ENCODE peak calls at places on chromosomes 12 and 14, in six cellular contexts. One of them, this sample, is unnamed.

GRCh38 chr14:28102814-28103213 is 663.8 kb upstream of the FOXG1 start:
- DNase-seq in GM06990: no peak
- DNase-seq in adrenal gland: no peak
- DNase-seq in neural progenitor cell: no peak
- DNase-seq in BE2C: peak; percentile 11
- DNase-seq in kidney epithelial cell: peak; percentile 18
- DNase-seq in this sample: no peak

GRCh38 chr12:12510141-12510540 is 52.5 kb downstream of the DUSP16 start:
- DNase-seq in GM06990: no peak
- DNase-seq in adrenal gland: no peak
- DNase-seq in neural progenitor cell: no peak
- DNase-seq in BE2C: no peak
- DNase-seq in kidney epithelial cell: peak; percentile 38
- DNase-seq in this sample: no peak

GRCh38 chr12:94183702-94184379 is 35.5 kb downstream of the PLXNC1 start:
- DNase-seq in GM06990: no peak
- DNase-seq in adrenal gland: no peak
- DNase-seq in neural progenitor cell: peak; percentile 37
- DNase-seq in BE2C: no peak
- DNase-seq in kidney epithelial cell: no peak
- DNase-seq in this sample: no peak

GRCh38 chr12:116076399-116076798 is 201.1 kb downstream of the MED13L start:
- DNase-seq in GM06990: no peak
- DNase-seq in adrenal gland: no peak
- DNase-seq in neural progenitor cell: no peak
- DNase-seq in BE2C: no peak
- DNase-seq in kidney epithelial cell: no peak
- DNase-seq in this sample: no peak

GRCh38 chr14:83164591-83164990 is 1630.9 kb upstream of the SEL1L start:
- DNase-seq in GM06990: no peak
- DNase-seq in adrenal gland: no peak
- DNase-seq in neural progenitor cell: no peak
- DNase-seq in BE2C: no peak
- DNase-seq in kidney epithelial cell: no peak
- DNase-seq in this sample: no peak

GRCh38 chr12:76252031-76252430 is 96.2 kb downstream of the BBS10 start:
- DNase-seq in GM06990: no peak
- DNase-seq in adrenal gland: no peak
- DNase-seq in neural progenitor cell: no peak
- DNase-seq in BE2C: no peak
- DNase-seq in kidney epithelial cell: no peak
- DNase-seq in this sample: no peak

GRCh38 chr12:124562796-124563181 is 4.6 kb downstream of the NCOR2 start:
- DNase-seq in GM06990: no peak
- DNase-seq in adrenal gland: no peak
- DNase-seq in neural progenitor cell: no peak
- DNase-seq in BE2C: no peak
- DNase-seq in kidney epithelial cell: no peak
- DNase-seq in this sample: no peak

GRCh38 chr12:130161261-130162231 is 718 bp upstream of the FZD10 start:
- DNase-seq in GM06990: no peak
- DNase-seq in adrenal gland: peak; percentile 14
- DNase-seq in neural progenitor cell: peak; percentile 88
- DNase-seq in BE2C: no peak
- DNase-seq in kidney epithelial cell: no peak
- DNase-seq in this sample: peak; percentile 41

GRCh38 chr12:32987526-32987925 is 90.9 kb upstream of the PKP2 start:
- DNase-seq in GM06990: no peak
- DNase-seq in adrenal gland: no peak
- DNase-seq in neural progenitor cell: no peak
- DNase-seq in BE2C: no peak
- DNase-seq in kidney epithelial cell: no peak
- DNase-seq in this sample: no peak

GRCh38 chr12:43396671-43397070 is 155.3 kb downstream of the ADAMTS20 start:
- DNase-seq in GM06990: no peak
- DNase-seq in adrenal gland: no peak
- DNase-seq in neural progenitor cell: no peak
- DNase-seq in BE2C: no peak
- DNase-seq in kidney epithelial cell: no peak
- DNase-seq in this sample: no peak

GRCh38 chr14:67820428-67820881 is 876 bp downstream of the RAD51B start:
- DNase-seq in GM06990: no peak
- DNase-seq in adrenal gland: peak; percentile 23
- DNase-seq in neural progenitor cell: peak; percentile 2
- DNase-seq in BE2C: no peak
- DNase-seq in kidney epithelial cell: no peak
- DNase-seq in this sample: no peak

GRCh38 chr14:51518280-51518679 is 133.4 kb upstream of the FRMD6 start:
- DNase-seq in GM06990: no peak
- DNase-seq in adrenal gland: no peak
- DNase-seq in neural progenitor cell: no peak
- DNase-seq in BE2C: no peak
- DNase-seq in kidney epithelial cell: no peak
- DNase-seq in this sample: no peak

GRCh38 chr12:109377139-109377685 is 29.5 kb downstream of the MYO1H start:
- DNase-seq in GM06990: no peak
- DNase-seq in adrenal gland: no peak
- DNase-seq in neural progenitor cell: peak; percentile 28
- DNase-seq in BE2C: no peak
- DNase-seq in kidney epithelial cell: no peak
- DNase-seq in this sample: no peak

GRCh38 chr12:126093911-126094310 is 1028.7 kb downstream of the AACS start:
- DNase-seq in GM06990: no peak
- DNase-seq in adrenal gland: no peak
- DNase-seq in neural progenitor cell: peak; percentile 67
- DNase-seq in BE2C: peak; percentile 14
- DNase-seq in kidney epithelial cell: no peak
- DNase-seq in this sample: peak; percentile 24

GRCh38 chr14:34063042-34063441 is 112.2 kb upstream of the EGLN3 start:
- DNase-seq in GM06990: no peak
- DNase-seq in adrenal gland: no peak
- DNase-seq in neural progenitor cell: no peak
- DNase-seq in BE2C: no peak
- DNase-seq in kidney epithelial cell: no peak
- DNase-seq in this sample: no peak

GRCh38 chr14:41718477-41719166 is 111.9 kb downstream of the LRFN5 start:
- DNase-seq in GM06990: no peak
- DNase-seq in adrenal gland: no peak
- DNase-seq in neural progenitor cell: no peak
- DNase-seq in BE2C: no peak
- DNase-seq in kidney epithelial cell: no peak
- DNase-seq in this sample: no peak

GRCh38 chr12:130375888-130376287 is 38.2 kb downstream of the PIWIL1 start:
- DNase-seq in GM06990: no peak
- DNase-seq in adrenal gland: no peak
- DNase-seq in neural progenitor cell: no peak
- DNase-seq in BE2C: no peak
- DNase-seq in kidney epithelial cell: no peak
- DNase-seq in this sample: no peak

GRCh38 chr14:21734457-21735074 is 60.9 kb upstream of the OR4E1 start:
- DNase-seq in GM06990: no peak
- DNase-seq in adrenal gland: peak; percentile 1
- DNase-seq in neural progenitor cell: peak; percentile 78
- DNase-seq in BE2C: peak; percentile 20
- DNase-seq in kidney epithelial cell: peak; percentile 2
- DNase-seq in this sample: no peak

GRCh38 chr12:25552681-25553080 is 402 bp downstream of the LMNTD1 start:
- DNase-seq in GM06990: no peak
- DNase-seq in adrenal gland: no peak
- DNase-seq in neural progenitor cell: no peak
- DNase-seq in BE2C: no peak
- DNase-seq in kidney epithelial cell: no peak
- DNase-seq in this sample: no peak

GRCh38 chr14:31934767-31935266 is 142.3 kb upstream of the ARHGAP5 start:
- DNase-seq in GM06990: no peak
- DNase-seq in adrenal gland: peak; percentile 54
- DNase-seq in neural progenitor cell: peak; percentile 69
- DNase-seq in BE2C: peak; percentile 63
- DNase-seq in kidney epithelial cell: peak; percentile 39
- DNase-seq in this sample: peak; percentile 55

GRCh38 chr12:3490848-3491382 is at the start of gene PRMT8:
- DNase-seq in GM06990: no peak
- DNase-seq in adrenal gland: no peak
- DNase-seq in neural progenitor cell: peak; percentile 86
- DNase-seq in BE2C: no peak
- DNase-seq in kidney epithelial cell: no peak
- DNase-seq in this sample: peak; percentile 78

GRCh38 chr12:92027243-92027642 is 118.4 kb downstream of the BTG1 start:
- DNase-seq in GM06990: no peak
- DNase-seq in adrenal gland: no peak
- DNase-seq in neural progenitor cell: no peak
- DNase-seq in BE2C: no peak
- DNase-seq in kidney epithelial cell: no peak
- DNase-seq in this sample: no peak

GRCh38 chr14:105475269-105475915 is 771 bp downstream of the CRIP2 start:
- DNase-seq in GM06990: no peak
- DNase-seq in adrenal gland: peak; percentile 48
- DNase-seq in neural progenitor cell: peak; percentile 43
- DNase-seq in BE2C: peak; percentile 62
- DNase-seq in kidney epithelial cell: no peak
- DNase-seq in this sample: no peak

GRCh38 chr14:78798757-78799156 is 628.6 kb downstream of the NRXN3 start:
- DNase-seq in GM06990: no peak
- DNase-seq in adrenal gland: no peak
- DNase-seq in neural progenitor cell: no peak
- DNase-seq in BE2C: no peak
- DNase-seq in kidney epithelial cell: no peak
- DNase-seq in this sample: no peak

GRCh38 chr14:30330452-30330851 is 228.5 kb upstream of the G2E3 start:
- DNase-seq in GM06990: no peak
- DNase-seq in adrenal gland: no peak
- DNase-seq in neural progenitor cell: no peak
- DNase-seq in BE2C: no peak
- DNase-seq in kidney epithelial cell: no peak
- DNase-seq in this sample: no peak

GRCh38 chr12:57895337-57896138 is 45.8 kb upstream of the ATP23 start:
- DNase-seq in GM06990: no peak
- DNase-seq in adrenal gland: no peak
- DNase-seq in neural progenitor cell: no peak
- DNase-seq in BE2C: no peak
- DNase-seq in kidney epithelial cell: no peak
- DNase-seq in this sample: peak; percentile 52

GRCh38 chr14:50233335-50234250 is 2.2 kb upstream of the SOS2 start:
- DNase-seq in GM06990: peak; percentile 7
- DNase-seq in adrenal gland: no peak
- DNase-seq in neural progenitor cell: no peak
- DNase-seq in BE2C: no peak
- DNase-seq in kidney epithelial cell: no peak
- DNase-seq in this sample: no peak

GRCh38 chr12:49550853-49551252 is 12.0 kb downstream of the KCNH3 start:
- DNase-seq in GM06990: no peak
- DNase-seq in adrenal gland: no peak
- DNase-seq in neural progenitor cell: no peak
- DNase-seq in BE2C: no peak
- DNase-seq in kidney epithelial cell: no peak
- DNase-seq in this sample: no peak
- TF ChIP-seq CTCF in GM06990: no peak
- TF ChIP-seq CTCF in adrenal gland: no peak
- TF ChIP-seq CTCF in neural progenitor cell: no peak
- TF ChIP-seq CTCF in BE2C: no peak
- TF ChIP-seq CTCF in kidney epithelial cell: no peak
- TF ChIP-seq CTCF in this sample: no peak

DNA sequence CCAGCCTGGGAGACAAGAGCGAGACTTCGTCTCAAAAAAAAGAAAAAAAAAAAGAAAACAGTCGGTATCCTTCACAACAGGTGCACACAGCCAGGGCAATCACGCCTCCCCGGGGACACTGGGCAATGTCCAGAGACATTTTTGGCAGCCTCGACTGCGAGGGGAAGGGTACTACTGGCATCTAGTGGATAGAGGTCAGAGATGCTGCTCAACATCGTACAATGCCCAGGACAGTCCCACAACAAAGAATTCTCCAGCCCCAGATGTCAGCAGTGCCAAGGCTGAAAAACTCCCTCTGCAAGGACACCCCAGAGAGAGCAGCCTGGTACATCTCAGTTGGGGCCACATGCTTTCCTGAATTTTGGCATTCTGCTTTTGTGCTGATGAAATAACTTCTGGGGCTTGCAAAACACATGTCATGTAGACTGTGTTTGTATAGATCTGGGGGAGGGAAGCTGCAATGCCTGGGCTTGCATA is 21.5 kb downstream of the ALDH2 start:
- DNase-seq in GM06990: no peak
- DNase-seq in adrenal gland: peak; percentile 89
- DNase-seq in neural progenitor cell: peak; percentile 48
- DNase-seq in BE2C: peak; percentile 68
- DNase-seq in kidney epithelial cell: no peak
- DNase-seq in this sample: peak; percentile 32
- TF ChIP-seq CTCF in GM06990: peak; percentile 71
- TF ChIP-seq CTCF in adrenal gland: peak; percentile 75
- TF ChIP-seq CTCF in neural progenitor cell: peak; percentile 46
- TF ChIP-seq CTCF in BE2C: peak; percentile 68
- TF ChIP-seq CTCF in kidney epithelial cell: peak; percentile 32
- TF ChIP-seq CTCF in this sample: no peak

DNA sequence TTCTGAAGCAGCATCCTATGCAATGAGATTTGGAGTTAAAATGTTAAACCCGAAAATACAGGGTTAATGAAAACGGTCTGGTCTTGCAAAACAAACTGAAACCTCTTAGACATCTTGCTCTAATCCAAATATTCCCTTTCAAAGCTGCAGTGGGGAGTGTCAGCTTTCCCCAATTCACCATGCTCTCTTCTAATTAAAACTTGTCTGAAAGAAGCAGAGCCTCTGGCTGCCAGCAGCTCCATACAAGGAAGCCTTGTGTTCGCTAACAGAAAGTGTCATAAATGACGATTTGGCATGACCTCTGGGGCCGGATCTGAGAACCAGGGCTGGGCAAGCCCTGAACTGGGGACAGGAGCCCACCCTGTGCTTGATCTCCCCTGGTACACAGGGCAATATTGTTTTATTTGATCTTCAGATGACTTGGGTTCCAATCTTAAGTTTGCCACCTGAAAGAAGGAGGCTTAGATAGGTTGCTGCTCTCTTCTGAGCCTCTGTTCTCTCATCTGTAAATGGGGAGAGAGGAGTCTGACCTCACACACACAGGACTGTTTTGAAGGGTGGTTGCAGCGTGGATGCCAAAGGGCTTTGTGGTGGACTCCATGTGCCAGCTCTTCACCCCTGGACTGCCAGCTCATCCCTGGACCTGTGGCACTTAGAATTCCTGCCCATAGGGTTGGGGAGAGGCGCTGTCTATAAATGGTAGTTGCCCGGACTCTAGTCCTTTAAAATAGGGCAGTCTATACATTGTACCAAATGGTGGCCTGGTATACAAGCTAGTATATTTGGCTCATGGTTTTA is 7.8 kb downstream of the KMT5A start:
- DNase-seq in GM06990: no peak
- DNase-seq in adrenal gland: no peak
- DNase-seq in neural progenitor cell: no peak
- DNase-seq in BE2C: no peak
- DNase-seq in kidney epithelial cell: no peak
- DNase-seq in this sample: no peak
- TF ChIP-seq CTCF in GM06990: no peak
- TF ChIP-seq CTCF in adrenal gland: no peak
- TF ChIP-seq CTCF in neural progenitor cell: no peak
- TF ChIP-seq CTCF in BE2C: no peak
- TF ChIP-seq CTCF in kidney epithelial cell: no peak
- TF ChIP-seq CTCF in this sample: no peak

GRCh38 chr12:29838768-29839167 is 55.0 kb upstream of the TMTC1 start:
- DNase-seq in GM06990: no peak
- DNase-seq in adrenal gland: no peak
- DNase-seq in neural progenitor cell: no peak
- DNase-seq in BE2C: no peak
- DNase-seq in kidney epithelial cell: no peak
- DNase-seq in this sample: no peak

GRCh38 chr12:29847246-29847645 is 63.5 kb upstream of the TMTC1 start:
- DNase-seq in GM06990: no peak
- DNase-seq in adrenal gland: no peak
- DNase-seq in neural progenitor cell: no peak
- DNase-seq in BE2C: no peak
- DNase-seq in kidney epithelial cell: no peak
- DNase-seq in this sample: no peak

GRCh38 chr12:29844667-29845066 is 60.9 kb upstream of the TMTC1 start:
- DNase-seq in GM06990: no peak
- DNase-seq in adrenal gland: no peak
- DNase-seq in neural progenitor cell: no peak
- DNase-seq in BE2C: no peak
- DNase-seq in kidney epithelial cell: no peak
- DNase-seq in this sample: no peak
- TF ChIP-seq CTCF in GM06990: no peak
- TF ChIP-seq CTCF in adrenal gland: no peak
- TF ChIP-seq CTCF in neural progenitor cell: no peak
- TF ChIP-seq CTCF in BE2C: no peak
- TF ChIP-seq CTCF in kidney epithelial cell: no peak
- TF ChIP-seq CTCF in this sample: no peak